ENCODE peak calls at places on chromosome 7, in four cellular contexts. Z is GM12892, A is endothelial cell, J is A172. Q is an unnamed sample.

GRCh38 chr7:13411641-13412040 is 577.8 kb downstream of the ETV1 start:
- DNase-seq in Z (no peak), J (no peak), A (no peak), Q (no peak)

GRCh38 chr7:157903715-157904114 is 566.9 kb downstream of the DNAJB6 start:
- DNase-seq in A (no peak), Z (no peak), J (no peak), Q (peak; percentile 15)

GRCh38 chr7:15430191-15430590 is 131.6 kb downstream of the AGMO start:
- DNase-seq in Z (no peak), A (no peak), J (no peak), Q (no peak)

GRCh38 chr7:90570373-90570959 is 25.7 kb upstream of the CDK14 start:
- DNase-seq in A (no peak), Z (no peak), J (no peak), Q (no peak)

GRCh38 chr7:103343758-103344452 is 662 bp downstream of the DNAJC2 start:
- DNase-seq in J (peak; percentile 47), A (no peak), Z (no peak), Q (no peak)

GRCh38 chr7:29309041-29309860 is 114.7 kb downstream of the CHN2 start:
- DNase-seq in A (no peak), Z (no peak), J (no peak), Q (no peak)

GRCh38 chr7:27166475-27167169 is 1.3 kb upstream of the HOXA9 start:
- DNase-seq in A (no peak), J (no peak), Z (no peak), Q (no peak)

GRCh38 chr7:27346531-27347260 is 104.1 kb downstream of the EVX1 start:
- DNase-seq in A (no peak), Z (no peak), J (peak; percentile 95), Q (no peak)

GRCh38 chr7:37342665-37343471 is 105.8 kb downstream of the ELMO1 start:
- DNase-seq in J (peak; percentile 68), A (peak; percentile 10), Z (no peak), Q (no peak)

GRCh38 chr7:147999962-148000361 is 590.6 kb upstream of the C7orf33 start:
- DNase-seq in Z (no peak), A (no peak), J (no peak), Q (no peak)

GRCh38 chr7:786472-787255 is 45.6 kb upstream of the SUN1 start:
- DNase-seq in A (peak; percentile 85), Z (peak; percentile 85), J (peak; percentile 59), Q (peak; percentile 61)

GRCh38 chr7:81715984-81716588 is 53.8 kb downstream of the HGF start:
- DNase-seq in J (peak; percentile 48), Z (no peak), A (peak; percentile 4), Q (no peak)

GRCh38 chr7:66100408-66101050 is 14.1 kb upstream of the CRCP start:
- DNase-seq in Z (no peak), J (peak; percentile 11), A (no peak), Q (no peak)

GRCh38 chr7:42692609-42693008 is 219.3 kb downstream of the C7orf25 start:
- DNase-seq in A (no peak), J (no peak), Z (no peak), Q (no peak)

GRCh38 chr7:96310106-96310505 is 11.8 kb downstream of the SLC25A13 start:
- DNase-seq in J (no peak), Z (no peak), A (no peak), Q (no peak)

GRCh38 chr7:106812027-106812643 is 52.9 kb upstream of the PIK3CG start:
- DNase-seq in A (no peak), J (no peak), Z (no peak), Q (no peak)

GRCh38 chr7:83148776-83149175 is 13.9 kb downstream of the PCLO start:
- DNase-seq in A (no peak), Z (no peak), J (peak; percentile 39), Q (no peak)

GRCh38 chr7:50534690-50535290 is 30.4 kb downstream of the DDC start:
- DNase-seq in A (no peak), Z (no peak), J (peak; percentile 100), Q (no peak)

GRCh38 chr7:55131421-55131929 is 112.7 kb downstream of the EGFR start:
- DNase-seq in Z (no peak), A (no peak), J (no peak), Q (no peak)

GRCh38 chr7:4607321-4607729 is 74.8 kb upstream of the FOXK1 start:
- DNase-seq in Z (no peak), A (no peak), J (no peak), Q (no peak)

GRCh38 chr7:39624202-39624807 is 933 bp downstream of the RALA start:
- DNase-seq in A (no peak), J (peak; percentile 44), Z (no peak), Q (no peak)

GRCh38 chr7:46131916-46132795 is 211.1 kb upstream of the IGFBP3 start:
- DNase-seq in J (no peak), A (no peak), Z (no peak), Q (no peak)

GRCh38 chr7:2282185-2282751 is 32.0 kb downstream of the SNX8 start:
- DNase-seq in Z (no peak), A (no peak), J (no peak), Q (no peak)

GRCh38 chr7:43509906-43510305 is 73.0 kb upstream of the STK17A start:
- DNase-seq in A (no peak), Z (no peak), J (no peak), Q (no peak)

GRCh38 chr7:112938895-112939588 is 147.6 kb downstream of the GPR85 start:
- DNase-seq in Z (peak; percentile 8), A (peak; percentile 63), J (peak; percentile 31), Q (peak; percentile 51)

GRCh38 chr7:91193141-91193540 is 71.1 kb upstream of the FZD1 start:
- DNase-seq in J (no peak), Z (no peak), A (no peak), Q (no peak)

GRCh38 chr7:157519798-157520244 is 183.0 kb downstream of the DNAJB6 start:
- DNase-seq in A (no peak), Z (no peak), J (no peak), Q (peak; percentile 38)